ENCODE peak calls at places on chromosomes 1 and 21, in five cellular contexts. M is activated CD4-positive, CD25-positive, alpha-beta regulatory T cell; B is myocyte; I is effector CD4-positive, alpha-beta T cell; T is stimulated activated naive CD8-positive, alpha-beta T cell treated with anti-CD3 and anti-CD28 coated beads, Interleukin-15, Interleukin-2, amounts not matched to agents 100 U/mL and 50 U/mL, for 24 hours. L is an unnamed sample.

GRCh38 chr1:23452011-23452411 is 27.5 kb upstream of the TCEA3 start:
- DNase-seq in T (peak), I (peak), B (peak), M (no peak), L (no peak)

GRCh38 chr1:228396770-228397453 is 9.7 kb downstream of the TRIM11 start:
- DNase-seq in B (no peak), T (no peak), M (no peak), I (no peak), L (no peak)

GRCh38 chr21:42654913-42655796 is 1.7 kb downstream of the PDE9A start:
- DNase-seq in I (no peak), M (no peak), T (peak), B (no peak), L (no peak)

GRCh38 chr1:22108343-22109135 is 34.4 kb downstream of the WNT4 start:
- DNase-seq in M (no peak), T (no peak), I (no peak), B (no peak), L (no peak)

GRCh38 chr21:44013380-44014088 is 1.4 kb downstream of the TRAPPC10 start:
- DNase-seq in T (peak), I (peak), M (no peak), B (peak), L (no peak)

GRCh38 chr1:64343105-64343960 is 126.6 kb upstream of the CACHD1 start:
- DNase-seq in I (no peak), M (no peak), B (no peak), T (no peak), L (no peak)

GRCh38 chr1:223708651-223709268 is 3.6 kb upstream of the CAPN2 start:
- DNase-seq in I (no peak), M (no peak), T (no peak), B (no peak), L (no peak)

GRCh38 chr1:119718409-119718808 is 6.7 kb downstream of the PHGDH start:
- DNase-seq in B (no peak), I (no peak), M (no peak), T (no peak), L (no peak)

GRCh38 chr1:53324728-53325297 is 3.1 kb downstream of the LRP8 start:
- DNase-seq in M (no peak), I (no peak), B (no peak), T (no peak), L (no peak)

GRCh38 chr1:220732621-220733020 is 15.5 kb upstream of the MTARC2 start:
- DNase-seq in M (no peak), I (no peak), B (no peak), T (no peak), L (no peak)

GRCh38 chr1:58927026-58927721 is 143.3 kb upstream of the JUN start:
- DNase-seq in M (no peak), B (no peak), I (no peak), T (no peak), L (no peak)

GRCh38 chr1:41935226-41935625 is 16.5 kb upstream of the HIVEP3 start:
- DNase-seq in B (peak), I (no peak), M (no peak), T (no peak), L (no peak)

GRCh38 chr1:25797939-25798338 is 2.1 kb upstream of the SELENON start:
- DNase-seq in M (no peak), I (no peak), T (peak), B (peak), L (no peak)

GRCh38 chr1:173507205-173507846 is 30.2 kb downstream of the PRDX6 start:
- DNase-seq in B (peak), T (no peak), I (no peak), M (no peak), L (no peak)

GRCh38 chr1:109880961-109881894 is 29.4 kb upstream of the CSF1 start:
- DNase-seq in T (no peak), B (no peak), M (no peak), I (no peak), L (no peak)

GRCh38 chr1:97433094-97433493 is 487.7 kb downstream of the DPYD start:
- DNase-seq in M (no peak), I (no peak), T (no peak), B (no peak), L (no peak)

GRCh38 chr1:94119796-94120590 is 955 bp downstream of the ABCA4 start:
- DNase-seq in B (no peak), M (no peak), T (no peak), I (no peak), L (no peak)

GRCh38 chr1:193109619-193110018 is 4.4 kb upstream of the GLRX2 start:
- DNase-seq in B (no peak), T (no peak), M (no peak), I (no peak), L (no peak)

GRCh38 chr1:37989381-37989930 is 366 bp downstream of the SF3A3 start:
- DNase-seq in B (peak), T (peak), I (peak), M (no peak), L (no peak)

GRCh38 chr1:205204552-205204951 is 7.0 kb downstream of the DSTYK start:
- DNase-seq in I (no peak), M (no peak), B (peak), T (no peak), L (no peak)

GRCh38 chr1:226365831-226366231 is 42.1 kb downstream of the PARP1 start:
- DNase-seq in M (no peak), B (no peak), I (no peak), T (no peak), L (no peak)

GRCh38 chr1:206723500-206724472 is 39.1 kb downstream of the MAPKAPK2 start:
- DNase-seq in I (no peak), T (no peak), B (peak), M (no peak), L (no peak)

GRCh38 chr1:226816585-226816984 is 53.8 kb upstream of the PSEN2 start:
- DNase-seq in T (no peak), B (no peak), I (no peak), M (no peak), L (no peak)

GRCh38 chr1:227317541-227318002 is 720 bp downstream of the CDC42BPA start:
- DNase-seq in T (peak), B (peak), M (no peak), I (no peak), L (no peak)

GRCh38 chr1:239189998-239190512 is 196.3 kb upstream of the CHRM3 start:
- DNase-seq in B (no peak), M (no peak), T (no peak), I (no peak), L (no peak)

GRCh38 chr1:67540025-67540732 is 110.0 kb upstream of the SERBP1 start:
- DNase-seq in B (no peak), T (no peak), I (no peak), M (no peak), L (no peak)

GRCh38 chr1:213905315-213905714 is 82.5 kb upstream of the PROX1 start:
- DNase-seq in B (peak), M (no peak), T (no peak), I (no peak), L (no peak)

GRCh38 chr1:161077426-161077825 is 7.7 kb upstream of the ARHGAP30 start:
- DNase-seq in M (no peak), I (no peak), T (no peak), B (no peak), L (no peak)

GRCh38 chr1:234240680-234241079 is 132.6 kb upstream of the COA6 start:
- DNase-seq in B (no peak), I (no peak), M (no peak), T (no peak), L (no peak)

GRCh38 chr1:12654004-12654567 is 10.2 kb downstream of the AADACL4 start:
- DNase-seq in B (no peak), I (no peak), T (no peak), M (no peak), L (no peak)

L was measured in omental fat pad.